ENCODE peak calls at places on chromosomes 3 and 15, in six cellular contexts. E is lung, Z is dorsolateral prefrontal cortex, Q is aorta, O is HCT116, I is hepatocyte. B is an unnamed sample.

GRCh38 chr3:29183346-29184087 is 97.4 kb upstream of the RBMS3 start:
- DNase-seq in E (no peak), Z (no peak), Q (no peak), O (no peak), I (no peak), B (no peak)

GRCh38 chr15:62108411-62108810 is 41.6 kb downstream of the C2CD4A start:
- DNase-seq in E (no peak), Z (no peak), Q (no peak), O (no peak), I (no peak), B (no peak)

GRCh38 chr3:141537866-141538265 is 51.0 kb downstream of the RASA2 start:
- DNase-seq in E (no peak), Z (no peak), Q (no peak), O (no peak), I (no peak), B (no peak)

GRCh38 chr15:61282661-61283060 is 53.6 kb upstream of the RORA start:
- DNase-seq in E (no peak), Z (no peak), Q (no peak), O (no peak), I (no peak), B (no peak)

GRCh38 chr3:179806177-179806576 is 153.3 kb downstream of the USP13 start:
- DNase-seq in E (no peak), Z (peak; percentile 42), Q (no peak), O (no peak), I (no peak), B (no peak)

GRCh38 chr15:76336254-76337046 is at the start of gene ISL2:
- DNase-seq in E (peak; percentile 61), Z (peak; percentile 38), Q (peak; percentile 66), O (peak; percentile 94), I (peak; percentile 90), B (no peak)

GRCh38 chr3:126406389-126407296 is 11.9 kb downstream of the CFAP100 start:
- DNase-seq in E (no peak), Z (peak; percentile 4), Q (no peak), O (no peak), I (peak; percentile 2), B (no peak)

GRCh38 chr3:16432714-16433113 is 80.8 kb downstream of the RFTN1 start:
- DNase-seq in E (no peak), Z (no peak), Q (no peak), O (no peak), I (no peak), B (no peak)

GRCh38 chr3:76044601-76045600 is 259.6 kb upstream of the ZNF717 start:
- DNase-seq in E (no peak), Z (peak; percentile 71), Q (no peak), O (no peak), I (peak; percentile 74), B (no peak)

GRCh38 chr3:40719660-40720287 is 195.0 kb downstream of the ZNF621 start:
- DNase-seq in E (peak; percentile 37), Z (no peak), Q (no peak), O (peak; percentile 16), I (peak; percentile 80), B (no peak)

GRCh38 chr3:191414286-191414685 is 46.7 kb upstream of the PYDC2 start:
- DNase-seq in E (no peak), Z (no peak), Q (no peak), O (no peak), I (no peak), B (no peak)

GRCh38 chr3:158742861-158743260 is 10.6 kb upstream of the RARRES1 start:
- DNase-seq in E (no peak), Z (no peak), Q (no peak), O (no peak), I (no peak), B (no peak)

GRCh38 chr15:66291816-66292215 is 1.6 kb upstream of the DIS3L start:
- DNase-seq in E (no peak), Z (no peak), Q (no peak), O (no peak), I (no peak), B (no peak)
- H3K4me3 ChIP-seq in E (no peak overlapping the region), Z (no peak overlapping the region), Q (no peak overlapping the region), O (peak overlapping the region; percentile 67), I (no peak overlapping the region), B (no peak overlapping the region)

DNA sequence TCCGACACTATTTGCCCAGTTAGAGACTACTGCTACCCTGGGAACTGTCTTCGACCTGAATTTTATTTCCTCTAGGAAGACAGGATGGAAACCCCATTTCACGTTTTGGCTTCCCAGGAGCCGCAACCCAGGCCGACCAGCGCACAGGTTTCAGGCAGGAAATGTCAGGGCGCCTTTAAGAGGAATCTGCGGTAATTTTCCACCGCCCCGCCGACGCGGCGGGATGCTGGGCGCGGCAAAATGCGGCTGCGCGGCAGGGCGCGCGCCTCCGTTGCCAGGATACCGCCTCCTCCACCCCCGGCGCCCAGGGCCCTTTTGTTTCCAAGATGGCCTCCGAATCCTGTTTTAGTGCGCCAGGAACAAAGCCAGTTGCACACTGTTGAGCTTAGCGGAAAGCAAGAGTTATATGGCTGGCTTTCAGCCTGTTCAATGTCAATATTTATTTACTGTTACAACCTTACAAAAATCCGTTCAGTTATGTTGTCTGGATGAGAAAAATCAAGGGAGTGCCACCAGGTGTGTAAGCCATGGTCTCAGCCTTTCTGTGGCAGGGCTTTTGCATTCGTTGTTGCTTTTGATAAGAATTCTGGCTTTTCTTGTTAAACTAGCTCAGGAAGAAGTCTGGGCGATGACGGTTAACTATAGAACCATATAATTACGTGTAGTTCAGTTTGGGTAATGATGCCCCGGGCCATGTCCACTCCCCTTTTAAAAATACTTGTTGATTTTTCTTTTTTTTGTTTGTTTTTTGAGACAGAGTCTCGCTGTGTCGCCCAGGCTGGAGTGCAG is 79.7 kb upstream of the CHD2 start:
- DNase-seq in E (peak; percentile 91), Z (peak; percentile 91), Q (peak; percentile 94), O (peak; percentile 83), I (peak; percentile 96), B (peak; percentile 88)
- H3K4me3 ChIP-seq in E (no peak overlapping the region), Z (peak overlapping the region; percentile 43), Q (peak overlapping the region; percentile 43), O (peak overlapping the region; percentile 57), I (peak overlapping the region; percentile 4), B (peak overlapping the region; percentile 43)

DNA sequence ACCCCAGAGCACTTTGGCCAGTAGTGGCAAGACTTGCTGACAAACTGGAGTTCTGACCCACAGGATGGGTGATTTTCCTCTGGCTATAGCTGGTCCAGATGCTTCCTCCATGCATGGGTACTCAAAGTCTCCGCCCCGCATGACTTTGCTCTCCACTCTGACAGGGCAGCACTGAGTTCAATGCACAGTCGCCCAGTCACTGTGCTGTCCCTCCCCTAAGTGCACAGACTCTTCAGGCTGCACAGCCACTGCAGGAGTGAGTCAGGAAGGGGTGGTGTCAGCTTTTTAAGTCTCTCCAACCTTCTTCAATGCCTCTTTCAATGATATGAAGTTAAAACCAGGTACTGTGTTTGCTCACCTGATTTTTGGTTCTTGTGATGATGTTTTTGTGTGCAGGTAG is 17.8 kb downstream of the TEX9 start:
- DNase-seq in E (no peak), Z (no peak), Q (no peak), O (no peak), I (no peak), B (no peak)
- H3K4me3 ChIP-seq in E (no peak overlapping the region), Z (no peak overlapping the region), Q (no peak overlapping the region), O (no peak overlapping the region), I (no peak overlapping the region), B (no peak overlapping the region)

DNA sequence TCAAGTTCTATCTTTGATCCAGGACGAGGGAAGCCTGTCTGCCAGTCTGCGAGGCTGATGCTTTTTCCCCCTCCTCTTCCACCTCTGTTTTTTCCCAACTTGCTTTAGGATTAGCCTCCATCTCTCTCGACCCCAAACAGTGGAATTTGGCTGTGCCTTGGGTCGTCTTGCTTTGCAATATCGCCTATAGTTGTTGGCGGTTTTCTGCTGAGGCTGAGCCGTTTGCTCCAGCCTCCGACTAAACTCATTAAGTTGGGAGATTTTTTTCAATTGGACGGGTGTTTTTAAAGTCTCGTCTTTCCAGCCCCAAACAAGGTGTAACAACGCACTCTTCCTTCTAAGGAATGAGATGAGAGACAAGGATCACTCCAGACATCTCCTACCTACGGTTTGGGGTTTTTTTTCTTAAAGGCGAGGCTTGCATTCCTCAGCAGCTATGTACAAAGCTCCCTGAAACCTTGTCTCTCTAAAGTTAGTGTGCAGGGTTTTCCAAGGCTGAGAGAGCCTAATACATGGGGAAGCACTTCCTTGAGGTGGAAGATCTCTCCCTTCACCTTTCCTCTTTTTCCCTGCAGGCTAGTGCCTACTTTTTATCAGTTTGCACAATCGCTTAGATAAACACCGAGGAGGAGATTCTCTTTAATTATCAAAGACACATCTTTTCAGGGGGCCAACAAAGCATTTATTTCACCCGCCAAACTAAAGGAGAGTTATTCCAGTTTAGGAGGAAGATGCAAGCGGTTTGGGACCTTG is 4.7 kb upstream of the NR2F2 start:
- DNase-seq in E (no peak), Z (no peak), Q (no peak), O (no peak), I (peak; percentile 42), B (no peak)
- H3K4me3 ChIP-seq in E (peak overlapping the region; percentile 3), Z (peak overlapping the region; percentile 9), Q (peak overlapping the region; percentile 71), O (peak overlapping the region; percentile 89), I (peak overlapping the region; percentile 65), B (peak overlapping the region; percentile 92)

DNA sequence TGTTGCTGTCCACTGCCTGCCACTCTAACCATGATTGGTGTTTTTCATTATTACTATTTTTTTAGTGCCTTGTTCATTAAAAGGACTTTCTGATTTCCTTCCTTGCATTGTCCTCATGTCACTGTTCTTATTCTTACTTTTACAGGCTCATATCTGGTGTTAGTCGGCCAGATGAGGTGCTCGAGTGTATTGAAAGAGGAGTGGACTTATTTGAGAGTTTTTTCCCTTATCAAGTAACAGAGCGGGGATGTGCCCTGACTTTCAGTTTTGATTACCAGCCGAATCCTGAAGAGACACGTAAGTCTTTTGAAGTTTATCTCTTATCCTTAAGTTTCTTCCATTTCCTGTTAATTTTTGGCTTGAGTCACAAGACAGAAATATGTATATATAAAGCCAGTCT is 23.2 kb downstream of the QTRT2 start:
- DNase-seq in E (no peak), Z (no peak), Q (no peak), O (no peak), I (no peak), B (no peak)
- H3K4me3 ChIP-seq in E (no peak overlapping the region), Z (no peak overlapping the region), Q (no peak overlapping the region), O (no peak overlapping the region), I (no peak overlapping the region), B (no peak overlapping the region)

GRCh38 chr15:88839961-88840360 is 36.7 kb downstream of the ACAN start:
- DNase-seq in E (no peak), Z (no peak), Q (no peak), O (no peak), I (no peak), B (no peak)
- H3K4me3 ChIP-seq in E (no peak overlapping the region), Z (no peak overlapping the region), Q (no peak overlapping the region), O (no peak overlapping the region), I (no peak overlapping the region), B (no peak overlapping the region)

DNA sequence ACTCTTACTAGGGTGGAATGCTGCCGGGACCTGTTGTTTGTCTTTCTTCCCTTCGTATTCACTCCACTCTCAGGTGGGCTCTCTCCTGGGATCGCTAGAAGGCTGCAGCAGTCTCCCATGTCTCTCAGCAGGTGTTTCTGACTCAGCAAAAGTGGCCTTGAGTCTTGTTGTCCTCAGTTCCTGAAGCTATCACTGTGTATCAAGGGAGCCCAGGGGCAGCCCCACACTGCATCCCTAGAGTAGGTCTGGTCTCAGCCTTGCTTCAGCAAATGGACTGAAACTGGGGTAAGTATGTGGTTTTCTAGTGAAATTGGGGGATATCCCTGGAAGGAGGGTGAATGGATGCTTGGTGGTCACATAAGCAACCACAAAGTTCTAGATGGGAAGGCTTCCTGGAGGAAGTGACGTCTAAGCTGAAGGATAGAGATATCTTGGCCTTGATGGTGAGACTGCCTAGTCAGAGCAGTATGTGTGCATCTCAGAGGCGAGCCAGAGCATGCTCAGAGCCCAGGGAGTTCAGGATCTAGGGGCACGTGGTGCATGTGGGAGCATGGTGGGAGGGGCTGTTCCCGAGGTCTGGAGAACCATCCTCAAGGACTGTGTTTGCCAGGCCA is 38.4 kb downstream of the TMEM158 start:
- DNase-seq in E (no peak), Z (no peak), Q (no peak), O (no peak), I (no peak), B (no peak)
- H3K4me3 ChIP-seq in E (no peak overlapping the region), Z (no peak overlapping the region), Q (no peak overlapping the region), O (no peak overlapping the region), I (no peak overlapping the region), B (no peak overlapping the region)

B was measured in tibial artery.